ENCODE peak calls at places on chromosomes 5 and 9, in seven cellular contexts. E is right lobe of liver, I is adrenal gland, S is esophagus muscularis mucosa, U is IMR-90, T is ovary, K is testis. P is an unnamed sample.

GRCh38 chr9:37485389-37486255 is at the start of gene POLR1E:
- DNase-seq in T (peak; percentile 95), U (peak; percentile 89), E (peak; percentile 98), S (peak; percentile 97), K (peak; percentile 98), I (peak; percentile 98), P (peak; percentile 98)

GRCh38 chr9:83688921-83689320 is 18.8 kb downstream of the UBQLN1 start:
- DNase-seq in E (no peak), I (no peak), K (no peak), S (no peak), T (no peak), U (no peak), P (no peak)

GRCh38 chr5:1111727-1112289 is at the start of gene SLC12A7:
- DNase-seq in U (no peak), T (peak; percentile 56), I (peak; percentile 57), K (peak; percentile 81), S (no peak), E (peak; percentile 84), P (peak; percentile 74)

GRCh38 chr5:41408676-41409443 is 101.5 kb downstream of the PLCXD3 start:
- DNase-seq in K (no peak), T (no peak), E (no peak), U (peak; percentile 74), I (peak; percentile 21), S (no peak), P (peak; percentile 22)

GRCh38 chr5:2732850-2733249 is 18.6 kb downstream of the IRX2 start:
- DNase-seq in S (no peak), I (no peak), E (no peak), T (no peak), U (no peak), K (no peak), P (no peak)

GRCh38 chr9:26326473-26327044 is 566.0 kb downstream of the CAAP1 start:
- DNase-seq in E (peak; percentile 46), T (no peak), K (peak; percentile 53), I (peak; percentile 56), S (no peak), U (peak; percentile 81), P (peak; percentile 33)

GRCh38 chr9:112846528-112847488 is 43.9 kb downstream of the SLC46A2 start:
- DNase-seq in S (no peak), T (no peak), K (no peak), E (no peak), U (peak; percentile 77), I (no peak), P (no peak)

GRCh38 chr9:106859957-106860715 is 2.8 kb upstream of the ZNF462 start:
- DNase-seq in U (no peak), T (peak; percentile 56), I (peak; percentile 32), K (peak; percentile 38), S (no peak), E (peak; percentile 45), P (peak; percentile 16)

GRCh38 chr5:44294492-44294891 is 94.7 kb downstream of the FGF10 start:
- DNase-seq in S (no peak), T (peak; percentile 49), U (no peak), I (peak; percentile 4), E (no peak), K (peak; percentile 44), P (peak; percentile 8)

GRCh38 chr5:5270958-5271605 is 131.0 kb downstream of the ADAMTS16 start:
- DNase-seq in K (peak; percentile 78), E (peak; percentile 62), I (peak; percentile 89), T (peak; percentile 77), U (peak; percentile 40), S (peak; percentile 92), P (peak; percentile 86)

GRCh38 chr9:93826209-93826608 is 128.9 kb downstream of the BARX1 start:
- DNase-seq in K (peak; percentile 62), I (no peak), U (no peak), T (no peak), S (peak; percentile 78), E (peak; percentile 43), P (peak; percentile 34)

GRCh38 chr5:133562554-133562953 is 49.8 kb downstream of the FSTL4 start:
- DNase-seq in S (peak; percentile 74), K (no peak), I (no peak), T (no peak), U (no peak), E (no peak), P (no peak)

GRCh38 chr5:85545129-85545528 is 1072.6 kb upstream of the COX7C start:
- DNase-seq in U (no peak), E (no peak), T (no peak), I (no peak), S (no peak), K (no peak), P (no peak)

GRCh38 chr5:98341711-98342042 is 431.8 kb upstream of the RGMB start:
- DNase-seq in I (no peak), K (no peak), S (no peak), E (no peak), T (no peak), U (peak; percentile 48), P (no peak)

GRCh38 chr5:67038817-67039603 is 157.6 kb downstream of the CD180 start:
- DNase-seq in E (no peak), T (no peak), S (no peak), U (peak; percentile 88), I (no peak), K (no peak), P (no peak)

GRCh38 chr9:78644359-78644758 is 347.4 kb downstream of the PSAT1 start:
- DNase-seq in E (no peak), K (no peak), U (peak; percentile 29), S (no peak), T (no peak), I (no peak), P (no peak)

GRCh38 chr5:169856571-169856970 is 123.7 kb downstream of the INSYN2B start:
- DNase-seq in T (no peak), U (peak; percentile 95), K (no peak), I (no peak), S (no peak), E (no peak), P (no peak)

GRCh38 chr5:138275379-138275782 is 960 bp upstream of the GFRA3 start:
- DNase-seq in T (no peak), E (no peak), I (no peak), U (no peak), K (no peak), S (no peak), P (peak; percentile 20)

GRCh38 chr9:136771907-136772306 is 7.6 kb upstream of the LCN15 start:
- DNase-seq in K (no peak), U (no peak), T (no peak), E (no peak), I (no peak), S (no peak), P (no peak)
- TF ChIP-seq POLR2A in K (no peak), U (no peak), T (no peak), E (no peak), I (no peak), S (no peak), P (no peak)

GRCh38 chr5:19538607-19539006 is 449.4 kb downstream of the CDH18 start:
- DNase-seq in I (no peak), K (no peak), S (no peak), T (no peak), E (no peak), U (no peak), P (no peak)
- TF ChIP-seq CTCF in I (no peak), K (no peak), S (no peak), T (no peak), E (no peak), U (no peak), P (no peak)

GRCh38 chr9:127715443-127716337 is at the start of the genes PTRH1 and TTC16:
- DNase-seq in T (peak; percentile 98), I (peak; percentile 98), S (peak; percentile 99), K (peak; percentile 98), U (peak; percentile 93), E (peak; percentile 98), P (peak; percentile 97)
- TF ChIP-seq POLR2A in T (peak; percentile 48), I (peak; percentile 68), S (no peak), K (no peak), U (peak; percentile 43), E (peak; percentile 48), P (peak; percentile 28)

GRCh38 chr9:4755026-4755609 is 14.1 kb upstream of the AK3 start:
- DNase-seq in K (no peak), S (no peak), T (no peak), E (no peak), U (no peak), I (no peak), P (no peak)

GRCh38 chr9:4748612-4749011 is 7.6 kb upstream of the AK3 start:
- DNase-seq in I (no peak), T (no peak), S (no peak), E (no peak), K (no peak), U (peak; percentile 33), P (no peak)

GRCh38 chr9:4746278-4746677 is 5.3 kb upstream of the AK3 start:
- DNase-seq in I (no peak), E (no peak), U (no peak), S (no peak), T (no peak), K (no peak), P (no peak)

GRCh38 chr9:4750021-4750673 is 9.1 kb upstream of the AK3 start:
- DNase-seq in T (no peak), S (no peak), E (no peak), K (no peak), U (peak; percentile 61), I (no peak), P (no peak)
- TF ChIP-seq CTCF in T (peak; percentile 33), S (peak; percentile 40), E (peak; percentile 40), K (peak; percentile 36), U (peak; percentile 68), I (peak; percentile 67), P (peak; percentile 62)

DNA sequence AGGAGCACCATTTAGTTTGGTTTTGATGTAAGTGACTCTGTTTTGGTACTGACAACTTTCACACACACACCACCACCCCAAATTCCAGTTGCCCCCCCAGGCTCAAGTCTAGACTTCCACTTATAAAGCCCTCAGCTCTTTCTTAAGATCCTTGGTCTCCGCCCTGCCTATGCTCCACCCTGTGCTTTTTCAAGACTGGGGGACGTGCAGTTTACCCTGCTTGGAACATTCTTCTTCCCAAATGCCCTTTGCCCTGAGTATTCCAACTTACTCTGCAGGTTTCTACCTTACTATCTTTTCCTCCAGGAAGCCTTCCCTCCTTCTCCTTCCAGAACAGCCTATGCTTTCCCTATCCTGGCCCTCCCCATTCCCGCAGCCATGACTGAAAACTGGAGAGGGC is 1.5 kb upstream of the TRIM14 start:
- DNase-seq in U (no peak), S (no peak), E (no peak), I (no peak), K (no peak), T (no peak), P (no peak)
- TF ChIP-seq POLR2A in U (no peak), S (no peak), E (no peak), I (no peak), K (no peak), T (no peak), P (no peak)

GRCh38 chr9:129143031-129143441 is 31.8 kb downstream of the PTPA start:
- DNase-seq in T (peak; percentile 94), S (no peak), K (peak; percentile 89), U (peak; percentile 92), I (peak; percentile 92), E (peak; percentile 81), P (peak; percentile 89)
- TF ChIP-seq CTCF in T (peak; percentile 72), S (peak; percentile 74), K (peak; percentile 79), U (peak; percentile 93), I (peak; percentile 72), E (peak; percentile 59), P (peak; percentile 80)

GRCh38 chr5:10218658-10219057 is 31.0 kb downstream of the ATPSCKMT start:
- DNase-seq in T (no peak), U (no peak), E (no peak), I (no peak), K (no peak), S (peak; percentile 12), P (no peak)
- TF ChIP-seq POLR2A in T (no peak), U (no peak), E (no peak), I (no peak), K (no peak), S (no peak), P (no peak)

P was measured in body of pancreas.